ENCODE peak calls at places on chromosomes 2 and 18, in four cellular contexts. One of them, this sample, is unnamed.

GRCh38 chr18:45802814-45803492 is 22.5 kb upstream of the SIGLEC15 start:
- DNase-seq in mesendoderm: no peak
- DNase-seq in H9: no peak
- DNase-seq in IMR-90: peak; percentile 99
- DNase-seq in this sample: no peak

GRCh38 chr2:10398496-10398895 is 49.6 kb downstream of the ODC1 start:
- DNase-seq in H9: no peak
- DNase-seq in mesendoderm: no peak
- DNase-seq in IMR-90: no peak
- DNase-seq in this sample: no peak

GRCh38 chr2:221124542-221125235 is 447.4 kb downstream of the EPHA4 start:
- DNase-seq in IMR-90: no peak
- DNase-seq in H9: peak; percentile 63
- DNase-seq in mesendoderm: peak; percentile 86
- DNase-seq in this sample: peak; percentile 49

GRCh38 chr2:37636209-37637077 is 35.0 kb downstream of the CDC42EP3 start:
- DNase-seq in mesendoderm: no peak
- DNase-seq in H9: no peak
- DNase-seq in IMR-90: no peak
- DNase-seq in this sample: no peak

GRCh38 chr2:84858123-84858522 is 22.8 kb downstream of the TRABD2A start:
- DNase-seq in mesendoderm: peak; percentile 55
- DNase-seq in IMR-90: no peak
- DNase-seq in H9: no peak
- DNase-seq in this sample: no peak

GRCh38 chr2:197672494-197672893 is 2.9 kb downstream of the RFTN2 start:
- DNase-seq in IMR-90: no peak
- DNase-seq in H9: no peak
- DNase-seq in mesendoderm: peak; percentile 34
- DNase-seq in this sample: no peak

GRCh38 chr2:227876536-227876882 is 5.1 kb downstream of the DAW1 start:
- DNase-seq in mesendoderm: no peak
- DNase-seq in IMR-90: peak; percentile 28
- DNase-seq in H9: no peak
- DNase-seq in this sample: no peak

GRCh38 chr2:60707750-60708371 is 48.2 kb upstream of the PAPOLG start:
- DNase-seq in mesendoderm: peak; percentile 25
- DNase-seq in H9: peak; percentile 43
- DNase-seq in IMR-90: peak; percentile 28
- DNase-seq in this sample: peak; percentile 57

GRCh38 chr2:16525265-16525887 is 140.3 kb downstream of the CYRIA start:
- DNase-seq in IMR-90: no peak
- DNase-seq in H9: peak; percentile 63
- DNase-seq in mesendoderm: peak; percentile 70
- DNase-seq in this sample: peak; percentile 89

GRCh38 chr18:45566025-45566740 is 49.1 kb upstream of the SLC14A2 start:
- DNase-seq in mesendoderm: peak; percentile 27
- DNase-seq in IMR-90: peak; percentile 87
- DNase-seq in H9: no peak
- DNase-seq in this sample: no peak

GRCh38 chr18:35852786-35853185 is 119.7 kb upstream of the RMP24 start:
- DNase-seq in H9: no peak
- DNase-seq in mesendoderm: no peak
- DNase-seq in IMR-90: no peak
- DNase-seq in this sample: peak; percentile 7

GRCh38 chr18:23231340-23232021 is 96.2 kb downstream of the CABLES1 start:
- DNase-seq in mesendoderm: no peak
- DNase-seq in H9: no peak
- DNase-seq in IMR-90: peak; percentile 92
- DNase-seq in this sample: no peak

GRCh38 chr18:41323044-41323443 is 632.0 kb upstream of the PIK3C3 start:
- DNase-seq in mesendoderm: no peak
- DNase-seq in IMR-90: peak; percentile 54
- DNase-seq in H9: no peak
- DNase-seq in this sample: no peak

GRCh38 chr18:8462651-8463185 is 146.5 kb upstream of the RAB12 start:
- DNase-seq in IMR-90: no peak
- DNase-seq in H9: no peak
- DNase-seq in mesendoderm: no peak
- DNase-seq in this sample: no peak

GRCh38 chr2:51720826-51721225 is 688.9 kb upstream of the NRXN1 start:
- DNase-seq in mesendoderm: no peak
- DNase-seq in IMR-90: peak; percentile 13
- DNase-seq in H9: no peak
- DNase-seq in this sample: no peak

GRCh38 chr2:109212836-109213563 is 84.0 kb downstream of the SH3RF3 start:
- DNase-seq in mesendoderm: no peak
- DNase-seq in IMR-90: no peak
- DNase-seq in H9: no peak
- DNase-seq in this sample: no peak

GRCh38 chr2:229445501-229446294 is 174.6 kb upstream of the PID1 start:
- DNase-seq in H9: no peak
- DNase-seq in mesendoderm: no peak
- DNase-seq in IMR-90: peak; percentile 16
- DNase-seq in this sample: no peak

GRCh38 chr2:601806-602455 is 75.3 kb downstream of the TMEM18 start:
- DNase-seq in H9: peak; percentile 16
- DNase-seq in mesendoderm: no peak
- DNase-seq in IMR-90: no peak
- DNase-seq in this sample: peak; percentile 23

GRCh38 chr2:162113771-162114168 is 38.3 kb downstream of the GCG start:
- DNase-seq in mesendoderm: peak; percentile 73
- DNase-seq in H9: no peak
- DNase-seq in IMR-90: peak; percentile 80
- DNase-seq in this sample: no peak
- H4K5ac ChIP-seq in mesendoderm: no peak overlapping the region
- H4K5ac ChIP-seq in H9: no peak overlapping the region
- H4K5ac ChIP-seq in IMR-90: no peak overlapping the region
- H4K5ac ChIP-seq in this sample: no peak overlapping the region

GRCh38 chr2:240372051-240372450 is 63.4 kb upstream of the GPC1 start:
- DNase-seq in mesendoderm: no peak
- DNase-seq in H9: no peak
- DNase-seq in IMR-90: no peak
- DNase-seq in this sample: no peak
- H4K5ac ChIP-seq in mesendoderm: no peak overlapping the region
- H4K5ac ChIP-seq in H9: no peak overlapping the region
- H4K5ac ChIP-seq in IMR-90: no peak overlapping the region
- H4K5ac ChIP-seq in this sample: no peak overlapping the region

GRCh38 chr2:32991091-32991845 is 44.5 kb downstream of the LTBP1 start:
- DNase-seq in mesendoderm: no peak
- DNase-seq in H9: no peak
- DNase-seq in IMR-90: no peak
- DNase-seq in this sample: no peak

GRCh38 chr2:32990556-32990955 is 43.8 kb downstream of the LTBP1 start:
- DNase-seq in mesendoderm: no peak
- DNase-seq in H9: no peak
- DNase-seq in IMR-90: no peak
- DNase-seq in this sample: no peak

GRCh38 chr2:32997714-32998113 is 51.0 kb downstream of the LTBP1 start:
- DNase-seq in H9: no peak
- DNase-seq in IMR-90: no peak
- DNase-seq in mesendoderm: no peak
- DNase-seq in this sample: no peak

DNA sequence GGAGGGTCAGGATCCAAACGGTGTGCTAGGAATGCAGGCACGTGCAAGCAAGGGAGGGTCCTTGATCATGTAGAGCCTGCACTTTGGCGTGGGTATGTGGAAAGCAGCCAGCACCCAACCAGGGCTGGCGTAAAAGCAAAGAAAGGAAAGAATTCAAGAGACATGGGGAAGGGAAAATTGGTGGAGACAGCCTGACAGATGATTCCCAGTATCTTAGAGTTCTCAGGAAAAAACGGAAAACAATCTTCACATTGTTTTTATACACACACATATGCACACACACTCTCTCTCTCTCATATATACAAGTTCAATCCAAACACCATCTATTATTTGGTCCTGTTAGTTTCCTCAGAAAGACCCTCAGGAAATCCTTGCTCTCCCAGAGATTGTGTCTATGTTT is 46.4 kb downstream of the LTBP1 start:
- DNase-seq in H9: no peak
- DNase-seq in IMR-90: no peak
- DNase-seq in mesendoderm: no peak
- DNase-seq in this sample: no peak
- H4K5ac ChIP-seq in H9: no peak overlapping the region
- H4K5ac ChIP-seq in IMR-90: no peak overlapping the region
- H4K5ac ChIP-seq in mesendoderm: no peak overlapping the region
- H4K5ac ChIP-seq in this sample: no peak overlapping the region

DNA sequence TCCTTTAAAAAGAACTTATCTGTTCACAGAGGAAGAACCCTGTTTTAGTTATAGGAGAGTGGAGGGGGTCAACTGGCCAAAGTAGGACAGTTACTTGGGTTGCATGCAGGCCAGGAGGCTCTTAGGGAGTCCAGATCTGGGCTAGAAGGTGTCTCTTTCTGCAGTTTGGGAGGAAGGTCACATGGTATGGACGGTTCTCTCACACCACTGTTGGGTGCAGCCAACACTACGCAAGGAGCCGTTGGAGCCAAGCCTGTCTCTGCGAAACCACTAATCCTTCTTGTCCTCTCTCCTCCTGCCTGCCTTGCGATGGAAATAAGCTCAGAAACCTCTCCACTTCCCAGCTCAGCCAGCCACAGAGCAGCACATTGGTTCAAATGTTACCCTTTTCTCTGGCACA is 105.9 kb upstream of the TGFA start:
- DNase-seq in mesendoderm: no peak
- DNase-seq in IMR-90: no peak
- DNase-seq in H9: peak; percentile 26
- DNase-seq in this sample: no peak
- H4K5ac ChIP-seq in mesendoderm: no peak overlapping the region
- H4K5ac ChIP-seq in IMR-90: no peak overlapping the region
- H4K5ac ChIP-seq in H9: no peak overlapping the region
- H4K5ac ChIP-seq in this sample: no peak overlapping the region

GRCh38 chr2:151305129-151305691 is 15.7 kb upstream of the NMI start:
- DNase-seq in IMR-90: no peak
- DNase-seq in H9: no peak
- DNase-seq in mesendoderm: no peak
- DNase-seq in this sample: no peak
- H4K5ac ChIP-seq in IMR-90: no peak overlapping the region
- H4K5ac ChIP-seq in H9: no peak overlapping the region
- H4K5ac ChIP-seq in mesendoderm: no peak overlapping the region
- H4K5ac ChIP-seq in this sample: no peak overlapping the region

GRCh38 chr2:130336150-130336876 is 6.4 kb upstream of the IMP4 start:
- DNase-seq in mesendoderm: no peak
- DNase-seq in H9: no peak
- DNase-seq in IMR-90: no peak
- DNase-seq in this sample: no peak

GRCh38 chr2:130335226-130335625 is 7.5 kb upstream of the IMP4 start:
- DNase-seq in H9: no peak
- DNase-seq in mesendoderm: no peak
- DNase-seq in IMR-90: no peak
- DNase-seq in this sample: no peak

GRCh38 chr2:130337735-130338325 is 4.9 kb upstream of the IMP4 start:
- DNase-seq in mesendoderm: no peak
- DNase-seq in IMR-90: peak; percentile 92
- DNase-seq in H9: no peak
- DNase-seq in this sample: no peak

GRCh38 chr2:130338793-130339345 is 3.8 kb upstream of the IMP4 start:
- DNase-seq in IMR-90: no peak
- DNase-seq in H9: no peak
- DNase-seq in mesendoderm: no peak
- DNase-seq in this sample: no peak

DNA sequence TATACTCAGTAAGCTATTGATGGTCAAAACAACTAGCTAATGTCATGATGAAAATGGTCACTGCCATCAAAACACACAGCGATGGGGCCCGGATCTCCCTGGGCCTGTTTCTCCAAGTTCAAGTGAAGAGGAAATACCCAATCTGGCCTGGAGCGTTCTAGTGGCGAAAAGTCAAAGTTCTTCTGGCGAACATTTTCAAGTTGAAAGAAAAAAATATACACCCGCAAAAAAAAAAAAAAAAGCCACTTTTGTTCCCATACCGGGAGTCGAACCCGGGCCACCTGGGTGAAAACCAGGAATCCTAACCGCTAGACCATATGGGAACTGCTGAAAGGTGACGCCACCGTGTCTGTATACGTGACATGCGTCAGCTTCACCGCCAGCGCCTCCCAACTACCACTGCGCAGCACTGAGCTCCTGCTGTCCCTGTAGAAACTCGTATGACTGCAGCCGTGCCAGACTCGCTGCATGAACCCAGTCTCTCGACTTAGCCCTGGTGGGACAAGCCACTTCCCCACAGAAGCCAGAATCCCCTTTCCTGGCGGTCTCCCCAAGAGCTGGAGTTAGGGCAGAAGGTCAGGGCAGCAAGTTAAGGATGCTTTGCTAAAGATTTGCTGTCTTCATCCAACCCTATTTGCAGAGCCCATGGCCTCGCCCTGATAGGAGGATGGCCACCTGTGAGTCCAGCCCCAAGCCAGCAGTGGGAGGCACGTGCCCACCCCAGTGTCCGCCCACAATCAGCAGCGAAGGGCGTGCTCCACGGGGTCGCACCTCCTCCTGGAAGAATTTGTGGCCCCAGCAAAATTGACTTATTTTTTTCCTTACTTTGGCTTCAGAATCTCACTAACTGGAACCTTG is 5.6 kb upstream of the IMP4 start:
- DNase-seq in H9: peak; percentile 94
- DNase-seq in IMR-90: peak; percentile 77
- DNase-seq in mesendoderm: peak; percentile 94
- DNase-seq in this sample: peak; percentile 61
- H4K5ac ChIP-seq in H9: no peak overlapping the region
- H4K5ac ChIP-seq in IMR-90: no peak overlapping the region
- H4K5ac ChIP-seq in mesendoderm: no peak overlapping the region
- H4K5ac ChIP-seq in this sample: peak overlapping the region; percentile 67

DNA sequence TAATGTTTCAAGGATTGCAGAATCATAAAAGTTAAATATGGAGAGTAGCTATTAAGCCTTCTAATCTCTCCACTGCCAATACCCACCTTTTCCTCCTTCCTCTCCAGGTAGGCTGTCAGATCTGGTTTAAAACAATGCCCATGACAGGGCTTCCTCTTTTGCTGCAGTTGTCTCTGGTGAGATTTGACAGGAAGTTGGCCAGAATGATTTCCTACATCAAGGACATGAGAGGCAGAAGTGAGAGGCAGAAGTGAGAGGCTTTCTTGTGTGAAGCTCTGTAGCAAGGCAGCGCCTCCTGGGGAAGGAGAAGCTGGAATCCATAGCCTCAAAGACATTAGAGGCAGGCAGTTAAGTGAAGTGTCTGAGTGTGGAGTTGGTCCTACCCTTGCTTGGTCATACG is 385.7 kb downstream of the HRH4 start:
- DNase-seq in H9: no peak
- DNase-seq in mesendoderm: no peak
- DNase-seq in IMR-90: no peak
- DNase-seq in this sample: no peak
- H4K5ac ChIP-seq in H9: no peak overlapping the region
- H4K5ac ChIP-seq in mesendoderm: no peak overlapping the region
- H4K5ac ChIP-seq in IMR-90: no peak overlapping the region
- H4K5ac ChIP-seq in this sample: no peak overlapping the region

DNA sequence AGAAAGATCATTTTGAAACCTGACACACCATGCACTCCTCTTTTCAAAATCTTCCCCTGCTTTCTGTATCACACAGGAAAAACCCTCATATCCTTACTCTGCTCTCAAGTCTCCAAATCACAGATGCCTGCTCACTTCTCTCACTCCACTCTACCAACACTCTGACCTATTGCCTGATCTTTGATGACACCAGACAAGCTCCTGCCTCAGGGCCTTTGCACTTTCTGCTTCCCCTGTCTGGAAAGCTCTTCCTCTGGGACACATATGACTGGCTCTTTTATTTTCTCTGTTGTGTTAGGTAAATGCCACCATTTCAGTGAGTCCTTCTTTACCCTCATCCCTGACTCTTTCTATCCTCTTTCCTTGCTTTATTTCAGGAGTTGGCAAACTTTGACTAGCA is 1300.7 kb upstream of the ZEB2 start:
- DNase-seq in H9: no peak
- DNase-seq in IMR-90: no peak
- DNase-seq in mesendoderm: no peak
- DNase-seq in this sample: no peak
- H4K5ac ChIP-seq in H9: no peak overlapping the region
- H4K5ac ChIP-seq in IMR-90: no peak overlapping the region
- H4K5ac ChIP-seq in mesendoderm: no peak overlapping the region
- H4K5ac ChIP-seq in this sample: no peak overlapping the region